ENCODE peak calls at places on chromosomes 3 and 15, in four cellular contexts. O, U, P and S are unnamed samples.

GRCh38 chr3:187020376-187020775 is 90.0 kb downstream of the ST6GAL1 start:
- DNase-seq in O (no peak), U (no peak), P (no peak), S (no peak)

GRCh38 chr15:48147358-48147757 is 26.6 kb downstream of the SLC24A5 start:
- DNase-seq in O (no peak), U (no peak), P (no peak), S (no peak)

GRCh38 chr3:165125836-165126235 is 47.5 kb upstream of the SI start:
- DNase-seq in O (no peak), U (no peak), P (no peak), S (no peak)

GRCh38 chr3:150594150-150594549 is 9.0 kb upstream of the SELENOT start:
- DNase-seq in O (no peak), U (no peak), P (no peak), S (no peak)

GRCh38 chr3:38245930-38246329 is 19.7 kb upstream of the SLC22A13 start:
- DNase-seq in O (no peak), U (no peak), P (no peak), S (no peak)

GRCh38 chr15:95017950-95018349 is 786.6 kb downstream of the MCTP2 start:
- DNase-seq in O (no peak), U (no peak), P (no peak), S (peak)

GRCh38 chr3:4729061-4729973 is 236.2 kb downstream of the ITPR1 start:
- DNase-seq in O (no peak), U (no peak), P (no peak), S (no peak)

GRCh38 chr15:53434174-53434678 is 325.2 kb downstream of the WDR72 start:
- DNase-seq in O (no peak), U (no peak), P (peak), S (no peak)

GRCh38 chr15:67242665-67243064 is 11.8 kb downstream of the AAGAB start:
- DNase-seq in O (no peak), U (no peak), P (no peak), S (no peak)

GRCh38 chr15:67845974-67846373 is 6.1 kb upstream of the RNU6-1 start:
- DNase-seq in O (no peak), U (no peak), P (no peak), S (no peak)

DNA sequence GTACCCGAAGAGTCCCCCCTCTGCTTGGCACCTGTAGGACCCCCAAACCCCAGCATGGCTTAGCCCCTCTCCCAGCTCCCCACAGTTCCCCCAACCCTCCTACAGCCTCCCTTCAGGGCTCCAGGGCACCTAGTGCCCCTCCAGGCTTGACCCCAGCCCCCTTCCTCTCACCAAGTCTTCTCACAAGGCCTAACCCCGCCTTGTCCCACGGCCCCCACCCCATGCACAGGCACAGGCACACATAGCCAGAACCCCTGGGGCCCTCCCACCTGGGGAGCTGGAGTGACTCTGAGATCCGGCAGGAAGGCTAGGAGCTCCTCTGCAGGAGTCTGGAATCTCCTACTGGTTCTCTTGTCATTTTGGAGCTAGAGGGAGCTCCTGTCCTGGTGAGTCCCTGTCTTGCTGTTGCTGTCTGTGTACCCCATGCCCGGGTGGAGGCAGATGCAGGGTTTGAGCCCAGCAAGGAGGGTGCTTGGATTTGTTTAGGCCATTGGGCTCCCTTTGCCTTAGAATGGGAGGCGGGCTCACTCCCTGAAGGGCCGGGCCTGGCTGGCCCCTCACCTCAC is 39.6 kb downstream of the KLF13 start:
- DNase-seq in O (no peak), U (no peak), P (no peak), S (no peak)
- TF ChIP-seq FOXK2 in O (no peak), U (no peak), P (no peak), S (no peak)

DNA sequence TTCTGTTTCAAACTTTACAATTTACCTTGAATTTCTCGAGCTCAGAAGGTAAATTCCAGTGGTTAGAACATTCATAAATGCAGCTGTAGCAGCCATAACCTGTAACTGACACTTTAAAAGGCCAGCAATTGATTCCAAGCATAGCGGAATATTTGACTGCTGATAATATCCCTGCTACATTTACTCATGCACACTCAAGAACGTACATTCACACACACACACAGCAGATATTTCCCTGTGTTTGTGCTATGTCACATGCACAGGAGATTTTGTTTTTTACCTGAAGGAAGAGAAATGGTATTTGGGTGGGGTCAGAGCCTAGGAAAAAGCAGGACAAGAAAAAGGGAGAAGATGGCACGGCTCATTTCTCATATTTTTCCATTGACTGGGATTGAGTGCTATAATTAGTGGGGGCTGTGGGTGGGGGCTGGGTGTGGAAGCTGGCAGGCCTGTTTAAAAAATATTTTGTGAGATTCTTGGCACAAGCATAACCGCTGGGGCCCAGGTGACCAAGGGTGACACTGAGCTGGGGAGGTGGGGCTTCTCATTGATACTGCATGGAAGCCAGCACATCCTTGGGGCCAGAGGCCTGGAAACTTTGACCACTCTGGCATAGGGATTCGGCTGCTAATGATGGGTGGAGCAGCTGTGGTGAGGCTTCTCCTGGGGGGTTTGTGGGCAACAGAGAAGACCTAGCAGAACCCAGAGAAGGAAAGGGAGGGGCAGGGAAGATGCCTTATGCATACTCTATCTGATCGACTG is 88.9 kb upstream of the TPRG1 start:
- DNase-seq in O (no peak), U (no peak), P (no peak), S (no peak)
- TF ChIP-seq FOXM1 in O (no peak), U (no peak), P (no peak), S (no peak)

GRCh38 chr3:105274536-105274935 is 92.2 kb upstream of the ALCAM start:
- DNase-seq in O (no peak), U (no peak), P (no peak), S (no peak)

GRCh38 chr3:105274958-105275357 is 91.8 kb upstream of the ALCAM start:
- DNase-seq in O (no peak), U (no peak), P (no peak), S (no peak)

GRCh38 chr3:105278688-105279087 is 88.0 kb upstream of the ALCAM start:
- DNase-seq in O (no peak), U (no peak), P (no peak), S (no peak)

GRCh38 chr3:105281989-105282388 is 84.7 kb upstream of the ALCAM start:
- DNase-seq in O (no peak), U (no peak), P (no peak), S (no peak)

GRCh38 chr3:105277656-105278055 is 89.1 kb upstream of the ALCAM start:
- DNase-seq in O (no peak), U (no peak), P (no peak), S (no peak)
- TF ChIP-seq TARDBP in O (no peak), U (no peak), P (no peak), S (no peak)

GRCh38 chr15:65870889-65871533 is 1.7 kb downstream of the RAB11A start:
- DNase-seq in O (peak), U (no peak), P (peak), S (peak)

GRCh38 chr15:65869954-65870871 is 922 bp downstream of the RAB11A start:
- DNase-seq in O (peak), U (no peak), P (peak), S (peak)

GRCh38 chr15:65868546-65869126 is 655 bp upstream of the RAB11A start:
- DNase-seq in O (peak), U (no peak), P (no peak), S (no peak)

GRCh38 chr15:65869127-65869953 is at the start of gene RAB11A:
- DNase-seq in O (peak), U (peak), P (peak), S (peak)

DNA sequence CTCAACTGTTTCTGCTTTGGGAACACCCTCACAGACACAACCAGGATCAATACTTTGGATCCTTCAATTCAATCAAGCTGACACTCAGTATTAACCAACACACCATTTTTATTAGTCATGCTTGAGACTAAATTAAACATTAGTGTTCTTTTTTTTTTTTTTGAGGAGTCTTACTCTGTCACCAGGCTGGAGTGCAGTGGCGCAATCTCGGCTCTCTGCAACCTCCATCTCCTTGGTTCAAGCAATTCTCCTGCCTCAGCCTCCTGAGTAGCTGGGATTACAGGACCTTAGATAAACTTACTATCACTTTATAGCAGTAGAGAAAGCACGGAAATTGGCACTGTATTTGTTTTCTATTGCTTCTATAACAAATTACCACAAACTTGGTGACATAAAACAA is 2.0 kb upstream of the RAB11A start:
- DNase-seq in O (no peak), U (no peak), P (no peak), S (no peak)
- TF ChIP-seq FOXK2 in O (no peak), U (no peak), P (no peak), S (no peak)

DNA sequence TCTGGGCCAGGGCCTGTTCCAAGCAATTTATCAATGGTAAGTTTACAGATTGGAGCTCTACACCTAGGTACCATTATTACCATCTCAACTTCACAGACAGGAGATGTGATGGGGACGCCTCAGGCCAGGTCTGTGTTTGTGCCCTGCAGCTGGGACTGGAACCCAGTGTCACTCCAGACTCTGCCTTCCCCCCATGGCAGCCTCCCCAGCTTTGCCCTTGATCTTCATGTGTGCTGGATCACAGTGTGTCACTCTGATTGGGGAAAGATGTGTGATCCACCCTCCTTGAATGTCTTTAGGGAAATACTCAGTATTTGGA is 59.6 kb downstream of the MGLL start:
- DNase-seq in O (no peak), U (no peak), P (no peak), S (no peak)
- TF ChIP-seq FOXM1 in O (no peak), U (no peak), P (no peak), S (no peak)

GRCh38 chr3:71054312-71054711 is 529.2 kb downstream of the FOXP1 start:
- DNase-seq in O (no peak), U (no peak), P (no peak), S (no peak)

GRCh38 chr3:71056327-71056726 is 527.2 kb downstream of the FOXP1 start:
- DNase-seq in O (no peak), U (no peak), P (no peak), S (no peak)

GRCh38 chr3:71053495-71053894 is 530.0 kb downstream of the FOXP1 start:
- DNase-seq in O (no peak), U (no peak), P (no peak), S (no peak)

GRCh38 chr3:71057526-71057894 is 526.0 kb downstream of the FOXP1 start:
- DNase-seq in O (no peak), U (no peak), P (no peak), S (no peak)

GRCh38 chr3:71055602-71056001 is 527.9 kb downstream of the FOXP1 start:
- DNase-seq in O (no peak), U (no peak), P (no peak), S (no peak)
- TF ChIP-seq TARDBP in O (no peak), U (no peak), P (no peak), S (no peak)

GRCh38 chr3:152405915-152406802 is 137.4 kb downstream of the MBNL1 start:
- DNase-seq in O (no peak), U (no peak), P (no peak), S (peak)

GRCh38 chr3:152400912-152401311 is 132.2 kb downstream of the MBNL1 start:
- DNase-seq in O (no peak), U (no peak), P (no peak), S (no peak)

GRCh38 chr3:152404976-152405375 is 136.2 kb downstream of the MBNL1 start:
- DNase-seq in O (no peak), U (no peak), P (no peak), S (no peak)

GRCh38 chr3:152402698-152403456 is 134.1 kb downstream of the MBNL1 start:
- DNase-seq in O (no peak), U (no peak), P (no peak), S (no peak)

DNA sequence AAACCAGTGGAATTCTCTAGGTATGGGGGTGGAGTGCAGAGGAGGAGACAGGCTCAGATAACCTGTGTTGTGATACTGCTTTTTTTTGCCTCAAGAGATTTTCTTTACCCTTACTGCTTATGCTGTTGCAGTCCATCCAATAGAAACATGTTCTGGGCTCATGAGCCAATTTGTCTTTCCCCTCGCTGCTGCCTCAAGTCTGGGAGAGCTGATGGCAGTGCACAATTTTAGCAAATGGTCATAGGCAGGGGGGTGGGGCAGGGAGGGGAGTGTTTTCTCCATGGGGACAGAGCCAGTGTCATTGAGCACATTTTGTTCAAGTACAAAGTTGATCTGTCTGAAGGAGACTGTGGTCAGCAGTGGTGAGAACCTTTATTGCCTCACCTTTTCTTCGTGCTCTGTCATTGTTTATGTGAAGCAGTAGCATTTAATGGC is 134.9 kb downstream of the MBNL1 start:
- DNase-seq in O (no peak), U (no peak), P (no peak), S (no peak)
- TF ChIP-seq FOXK2 in O (no peak), U (no peak), P (no peak), S (no peak)

DNA sequence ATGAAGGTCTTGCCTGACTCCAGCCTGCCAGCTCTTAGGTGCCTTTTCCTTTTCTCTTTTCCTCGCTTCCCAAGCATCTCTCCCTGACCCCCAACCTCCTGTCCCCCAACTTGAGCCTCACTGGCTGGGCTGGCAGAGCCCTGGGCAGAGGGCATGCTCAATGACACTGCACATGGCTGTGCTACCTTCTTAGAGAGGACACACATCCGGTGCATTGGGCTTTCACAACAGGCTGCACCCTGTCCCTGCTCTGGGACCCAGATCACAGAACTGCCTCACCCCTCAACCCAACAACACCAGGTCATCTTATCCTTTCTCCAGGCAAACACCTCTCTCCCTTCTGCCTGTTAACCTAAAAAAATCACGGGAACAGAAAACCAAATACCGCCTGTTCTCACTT is 7.5 kb upstream of the ANKDD1A start:
- DNase-seq in O (no peak), U (no peak), P (no peak), S (no peak)
- TF ChIP-seq FOXM1 in O (no peak), U (no peak), P (no peak), S (no peak)

GRCh38 chr3:45617430-45618080 is 23.0 kb downstream of the LIMD1 start:
- DNase-seq in O (no peak), U (no peak), P (peak), S (no peak)
- TF ChIP-seq TARDBP in O (no peak), U (no peak), P (no peak), S (no peak)

GRCh38 chr3:77091809-77092208 is 51.9 kb downstream of the ROBO2 start:
- DNase-seq in O (no peak), U (no peak), P (no peak), S (no peak)

GRCh38 chr3:77102916-77103769 is 63.2 kb downstream of the ROBO2 start:
- DNase-seq in O (no peak), U (no peak), P (no peak), S (peak)

DNA sequence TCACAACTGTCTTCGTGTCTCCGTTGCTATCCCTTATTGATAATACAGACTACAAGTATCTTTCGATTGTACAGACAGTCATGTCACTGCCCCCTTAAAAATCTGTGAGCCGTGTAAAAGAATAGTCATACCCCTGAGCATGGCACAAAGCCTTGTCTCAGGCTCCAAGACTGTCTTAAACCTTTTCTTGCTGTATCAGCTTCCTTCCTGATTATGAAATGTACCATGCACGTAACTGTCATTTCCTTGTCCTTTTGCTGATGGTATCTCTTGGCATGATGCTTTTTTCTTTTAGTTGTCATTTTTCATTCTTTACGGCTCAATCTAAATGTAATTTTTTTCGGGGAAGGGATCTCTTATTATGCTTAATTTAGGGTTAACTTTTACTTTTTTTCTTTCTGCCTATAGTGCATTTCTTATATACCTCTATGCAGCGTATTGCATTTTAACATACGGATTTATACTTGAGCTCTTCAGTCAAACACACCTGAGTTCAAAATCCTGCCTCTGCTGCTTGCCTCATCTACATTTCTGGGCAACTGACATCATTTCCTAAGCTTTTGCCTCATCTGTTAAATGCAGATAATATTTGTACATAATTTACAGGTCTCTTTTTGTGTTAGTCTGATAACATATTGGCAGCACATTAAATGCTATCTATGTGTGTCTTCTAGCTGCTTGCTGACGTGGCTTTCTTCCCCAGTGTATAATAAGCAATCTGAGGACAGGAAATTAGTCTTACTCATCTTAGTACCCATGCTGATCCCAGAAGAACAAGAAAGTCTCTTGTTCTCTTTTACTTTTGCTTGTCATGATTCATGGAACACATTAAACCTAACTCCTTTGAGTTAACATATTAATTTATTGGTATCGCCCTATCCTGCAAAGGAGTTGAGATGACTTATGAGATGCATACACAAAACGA is 57.3 kb downstream of the ROBO2 start:
- DNase-seq in O (peak), U (no peak), P (no peak), S (no peak)
- TF ChIP-seq FOXK2 in O (no peak), U (no peak), P (no peak), S (no peak)